ENCODE peak calls at places on chromosomes 5 and 9, in eight cellular contexts. Y, P, E, A, F, L, R and X are unnamed samples.

GRCh38 chr9:75027187-75028107 is 646 bp downstream of the CARNMT1 start:
- DNase-seq in Y (peak), R (peak), P (peak), A (peak), F (no peak), L (peak), E (no peak), X (peak)

GRCh38 chr5:162372265-162372664 is 304.7 kb downstream of the GABRG2 start:
- DNase-seq in R (no peak), F (no peak), L (no peak), P (no peak), E (no peak), Y (no peak), A (no peak), X (no peak)

GRCh38 chr9:111531716-111532115 is 6.7 kb downstream of the ZNF483 start:
- DNase-seq in E (no peak), Y (no peak), P (no peak), L (no peak), R (no peak), A (no peak), F (no peak), X (no peak)

GRCh38 chr9:33186457-33187168 is 19.5 kb upstream of the B4GALT1 start:
- DNase-seq in E (no peak), A (peak), Y (peak), L (no peak), R (no peak), F (no peak), P (peak), X (no peak)

GRCh38 chr5:143932584-143932983 is 120.6 kb downstream of the HMHB1 start:
- DNase-seq in L (no peak), Y (no peak), R (no peak), E (no peak), F (no peak), P (no peak), A (no peak), X (no peak)

GRCh38 chr5:305459-305858 is 16.1 kb upstream of the AHRR start:
- DNase-seq in Y (no peak), L (no peak), A (no peak), E (no peak), R (no peak), P (no peak), F (no peak), X (no peak)

GRCh38 chr9:136978865-136979544 is 1.7 kb downstream of the PTGDS start:
- DNase-seq in P (no peak), Y (no peak), E (no peak), L (no peak), R (no peak), F (no peak), A (no peak), X (no peak)

GRCh38 chr5:135193213-135194125 is 159.4 kb upstream of the PITX1 start:
- DNase-seq in Y (peak), A (no peak), L (no peak), P (no peak), R (no peak), F (no peak), E (no peak), X (no peak)

GRCh38 chr5:149863176-149863575 is 81.4 kb downstream of the PDE6A start:
- DNase-seq in L (no peak), F (no peak), E (no peak), A (no peak), Y (no peak), R (no peak), P (no peak), X (no peak)

GRCh38 chr5:170332058-170332457 is 34.5 kb upstream of the LCP2 start:
- DNase-seq in L (no peak), P (no peak), A (no peak), Y (no peak), F (no peak), R (no peak), E (no peak), X (no peak)

GRCh38 chr5:175383350-175383749 is 60.6 kb downstream of the DRD1 start:
- DNase-seq in L (no peak), R (peak), A (no peak), P (no peak), Y (no peak), E (no peak), F (no peak), X (no peak)

GRCh38 chr5:151298063-151298462 is 5.5 kb downstream of the SLC36A3 start:
- DNase-seq in Y (peak), L (peak), P (peak), A (peak), F (no peak), R (no peak), E (no peak), X (no peak)

GRCh38 chr5:115372121-115372520 is 75.7 kb upstream of the CCDC112 start:
- DNase-seq in Y (no peak), A (no peak), E (no peak), R (no peak), L (no peak), P (no peak), F (no peak), X (no peak)

GRCh38 chr5:140882591-140882899 is 621 bp downstream of the PCDHA13 start:
- DNase-seq in Y (peak), A (no peak), E (no peak), P (no peak), F (no peak), L (no peak), R (no peak), X (no peak)